ENCODE peak calls at places on chromosomes 6 and 20, in four cellular contexts. I, D, M and R are unnamed samples.

GRCh38 chr20:46509523-46509922 is 3.8 kb downstream of the ZNF334 start:
- DNase-seq in I (no peak), D (no peak), M (no peak), R (no peak)

GRCh38 chr6:136640132-136640915 is 90.1 kb upstream of the MAP7 start:
- DNase-seq in I (no peak), D (peak; percentile 82), M (no peak), R (no peak)

GRCh38 chr20:20386192-20386591 is 18.3 kb downstream of the INSM1 start:
- DNase-seq in I (no peak), D (no peak), M (no peak), R (no peak)

GRCh38 chr6:42313941-42314570 is 96.4 kb upstream of the MRPS10 start:
- DNase-seq in I (peak; percentile 30), D (peak; percentile 86), M (no peak), R (no peak)

GRCh38 chr6:141488466-141488865 is 644.3 kb upstream of the GJE1 start:
- DNase-seq in I (no peak), D (peak; percentile 46), M (peak; percentile 34), R (no peak)

GRCh38 chr6:4281341-4282293 is 146.2 kb upstream of the ECI2 start:
- DNase-seq in I (no peak), D (peak; percentile 62), M (peak; percentile 64), R (peak; percentile 88)

GRCh38 chr6:154266560-154267134 is 90.0 kb downstream of the IPCEF1 start:
- DNase-seq in I (no peak), D (no peak), M (no peak), R (no peak)

GRCh38 chr6:110116258-110116657 is 63.2 kb downstream of the WASF1 start:
- DNase-seq in I (no peak), D (no peak), M (no peak), R (no peak)

GRCh38 chr6:593139-593906 is 63.6 kb downstream of the HUS1B start:
- DNase-seq in I (peak; percentile 61), D (peak; percentile 56), M (peak; percentile 67), R (no peak)

GRCh38 chr6:37134622-37135191 is 35.2 kb upstream of the PIM1 start:
- DNase-seq in I (no peak), D (peak; percentile 96), M (peak; percentile 92), R (peak; percentile 28)

GRCh38 chr20:52958206-52958605 is 14.0 kb upstream of the TSHZ2 start:
- DNase-seq in I (no peak), D (no peak), M (no peak), R (no peak)

GRCh38 chr20:25318471-25319240 is 70.8 kb downstream of the PYGB start:
- DNase-seq in I (no peak), D (no peak), M (no peak), R (no peak)

GRCh38 chr20:664576-664975 is 11.0 kb downstream of the SCRT2 start:
- DNase-seq in I (no peak), D (no peak), M (no peak), R (no peak)

GRCh38 chr6:51384736-51385135 is 566.1 kb downstream of the TFAP2B start:
- DNase-seq in I (no peak), D (no peak), M (no peak), R (no peak)

GRCh38 chr6:111789593-111789992 is 83.7 kb downstream of the FYN start:
- DNase-seq in I (no peak), D (peak; percentile 40), M (no peak), R (no peak)

GRCh38 chr6:131001113-131001776 is 61.8 kb downstream of the EPB41L2 start:
- DNase-seq in I (no peak), D (no peak), M (no peak), R (no peak)

GRCh38 chr6:38413097-38413800 is 226.5 kb downstream of the BTBD9 start:
- DNase-seq in I (no peak), D (no peak), M (no peak), R (no peak)

GRCh38 chr20:50429412-50429811 is 80.8 kb upstream of the PTPN1 start:
- DNase-seq in I (no peak), D (no peak), M (no peak), R (peak; percentile 73)

GRCh38 chr20:45822863-45823262 is 4.2 kb downstream of the TNNC2 start:
- DNase-seq in I (no peak), D (peak; percentile 47), M (no peak), R (no peak)

GRCh38 chr6:5135783-5136376 is 50.7 kb downstream of the PPP1R3G start:
- DNase-seq in I (peak; percentile 53), D (no peak), M (peak; percentile 55), R (no peak)

GRCh38 chr6:108739496-108740330 is 108.5 kb upstream of the ARMC2 start:
- DNase-seq in I (no peak), D (no peak), M (peak; percentile 64), R (no peak)

GRCh38 chr6:152273002-152273401 is 364.2 kb downstream of the SYNE1 start:
- DNase-seq in I (no peak), D (peak; percentile 30), M (no peak), R (peak; percentile 49)

GRCh38 chr6:21728141-21728540 is 134.6 kb downstream of the SOX4 start:
- DNase-seq in I (no peak), D (no peak), M (no peak), R (no peak)

GRCh38 chr6:109840796-109841195 is 137.3 kb upstream of the GPR6 start:
- DNase-seq in I (no peak), D (no peak), M (no peak), R (no peak)

GRCh38 chr6:104684911-104685415 is 174.8 kb downstream of the HACE1 start:
- DNase-seq in I (no peak), D (no peak), M (no peak), R (no peak)

GRCh38 chr20:43740642-43741041 is 13.8 kb upstream of the GTSF1L start:
- DNase-seq in I (no peak), D (no peak), M (no peak), R (no peak)

GRCh38 chr6:136784271-136784664 is 8.0 kb downstream of the MAP3K5 start:
- DNase-seq in I (no peak), D (no peak), M (no peak), R (no peak)

GRCh38 chr6:18835976-18836375 is 448.8 kb downstream of the RNF144B start:
- DNase-seq in I (no peak), D (no peak), M (no peak), R (no peak)

DNA sequence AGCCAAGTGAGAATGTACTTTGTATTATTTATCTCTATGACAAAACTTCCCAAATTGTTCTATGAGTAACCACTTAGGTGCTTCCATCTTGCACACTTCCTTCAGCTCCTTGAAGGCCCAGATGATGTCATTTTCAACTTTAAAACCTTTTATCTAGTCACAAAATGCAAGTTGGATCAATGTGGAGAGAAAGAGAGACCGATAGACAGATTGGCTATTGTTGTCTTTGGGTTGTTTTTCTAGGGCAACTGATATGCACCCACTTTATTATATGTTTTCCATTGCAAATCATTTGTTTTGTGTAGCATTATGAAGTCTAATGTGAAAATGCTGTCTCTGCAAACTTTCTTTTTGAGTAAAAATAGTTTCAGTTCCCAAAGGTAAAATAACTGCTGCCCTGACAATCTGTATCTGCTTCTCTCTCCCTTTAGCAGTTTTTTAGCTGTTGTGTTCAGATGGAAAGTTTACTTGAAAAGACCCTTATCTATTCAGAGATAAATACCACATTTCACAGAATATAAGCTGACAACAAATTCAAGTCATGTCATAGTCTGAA is 73.7 kb upstream of the CITED2 start:
- DNase-seq in I (peak; percentile 27), D (peak; percentile 63), M (no peak), R (no peak)
- H3K9me1 ChIP-seq in I (no peaks in the 10 kb centered on the region), D (no peaks in the 10 kb centered on the region), M (no peaks in the 10 kb centered on the region), R (no peaks in the 10 kb centered on the region)

GRCh38 chr6:30962716-30963115 is 20.8 kb upstream of the MUC21 start:
- DNase-seq in I (no peak), D (no peak), M (no peak), R (no peak)
- H3K9me1 ChIP-seq in I (no peaks in the 10 kb centered on the region), D (no peaks in the 10 kb centered on the region), M (no peaks in the 10 kb centered on the region), R (no peaks in the 10 kb centered on the region)

DNA sequence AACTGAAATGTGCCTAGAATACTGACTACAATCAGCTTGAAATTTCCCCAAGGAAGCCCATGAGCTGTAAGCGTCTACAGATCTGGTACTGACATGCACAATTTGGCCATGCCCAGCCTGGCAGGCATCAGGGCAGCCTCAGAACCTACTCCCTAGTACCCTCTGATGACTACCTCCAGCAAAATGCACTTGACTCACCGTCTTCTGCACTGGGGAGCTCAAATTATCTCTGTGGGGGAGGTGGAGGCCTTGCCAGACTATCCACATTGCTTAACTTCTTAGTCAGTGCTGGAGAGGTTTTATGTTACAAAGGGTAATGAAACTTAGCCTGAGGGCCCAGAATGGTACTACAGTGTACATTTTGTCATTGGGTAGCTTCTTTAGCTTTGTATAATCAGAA is 126.0 kb upstream of the ADGRF1 start:
- DNase-seq in I (no peak), D (peak; percentile 98), M (no peak), R (peak; percentile 96)
- H3K9me1 ChIP-seq in I (no peaks in the 10 kb centered on the region), D (peaks cover 7% of the 10 kb centered on the region), M (no peaks in the 10 kb centered on the region), R (no peaks in the 10 kb centered on the region)

DNA sequence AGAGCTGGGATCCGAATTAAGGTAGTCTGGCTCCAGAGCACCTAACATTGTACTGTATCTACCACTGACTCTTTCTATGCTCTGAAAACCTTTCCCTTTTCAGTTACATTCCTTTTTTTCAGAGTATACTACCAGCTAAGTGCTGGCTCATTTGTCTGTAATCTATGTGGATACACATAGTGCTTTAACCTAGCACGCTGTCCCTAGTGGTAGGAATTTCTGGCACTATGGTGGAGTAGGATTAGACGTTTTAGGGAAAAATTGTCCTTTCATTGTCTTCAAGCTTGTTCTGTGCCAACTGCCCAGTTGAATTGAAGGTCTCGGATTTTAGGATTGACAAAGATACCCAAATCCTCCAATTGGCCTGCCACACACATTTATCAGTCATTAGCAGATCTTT is 259.1 kb upstream of the FERMT1 start:
- DNase-seq in I (no peak), D (peak; percentile 44), M (peak; percentile 4), R (no peak)
- H3K9me1 ChIP-seq in I (no peaks in the 10 kb centered on the region), D (no peaks in the 10 kb centered on the region), M (no peaks in the 10 kb centered on the region), R (no peaks in the 10 kb centered on the region)

GRCh38 chr20:37808752-37809070 is 94.2 kb upstream of the VSTM2L start:
- DNase-seq in I (no peak), D (no peak), M (no peak), R (no peak)
- H3K9me1 ChIP-seq in I (no peaks in the 10 kb centered on the region), D (peaks cover 19% of the 10 kb centered on the region), M (no peaks in the 10 kb centered on the region), R (no peaks in the 10 kb centered on the region)

DNA sequence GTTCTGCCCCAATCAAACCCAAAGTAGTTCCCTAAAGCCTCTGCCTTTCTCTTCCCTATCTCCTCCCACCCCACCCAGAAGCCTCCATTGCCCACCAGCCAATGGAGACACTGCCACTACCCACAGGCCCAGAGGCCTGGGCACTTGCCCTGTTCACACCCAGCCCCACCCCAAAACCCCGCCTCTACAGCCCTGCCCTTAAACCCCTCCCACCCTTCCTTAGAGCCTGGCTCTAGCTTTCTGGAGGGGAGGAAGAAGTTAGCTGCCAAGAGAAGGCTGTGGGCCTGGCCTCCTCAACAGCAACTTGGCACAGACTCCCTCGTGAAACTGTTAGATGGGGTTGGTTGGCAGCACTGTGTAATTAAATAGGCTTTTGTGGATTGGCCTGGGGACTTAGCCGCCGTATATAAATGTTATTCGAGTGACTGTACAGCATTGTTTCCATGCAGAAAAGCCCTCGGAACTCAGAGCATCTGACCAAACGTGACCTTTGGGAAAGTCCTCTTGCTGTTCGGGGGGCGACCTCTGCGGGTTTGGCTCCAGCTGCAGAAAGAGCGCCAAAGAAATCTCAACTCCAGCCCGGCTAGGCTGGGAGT is 31.4 kb downstream of the COL11A2 start:
- DNase-seq in I (peak; percentile 16), D (peak; percentile 84), M (peak; percentile 5), R (peak; percentile 33)
- H3K9me1 ChIP-seq in I (no peaks in the 10 kb centered on the region), D (peaks cover 5% of the 10 kb centered on the region), M (no peaks in the 10 kb centered on the region), R (no peaks in the 10 kb centered on the region)